ENCODE peak calls at places on chromosome 3, in nine cellular contexts. M is lower leg skin, V is ovary, W is B cell, P is bronchial epithelial cell, Y is HFF-Myc, U is progenitor cell of endocrine pancreas, F is lower lobe of right lung, S is hepatocyte. E is an unnamed sample.

GRCh38 chr3:124779116-124779515 is 48.9 kb downstream of the UMPS start:
- DNase-seq in M (no peak), S (no peak), W (no peak), V (no peak), U (no peak), Y (no peak), P (no peak), F (no peak), E (no peak)

GRCh38 chr3:147113293-147114045 is 292.9 kb downstream of the ZIC4 start:
- DNase-seq in F (no peak), V (no peak), U (no peak), Y (peak), M (no peak), P (peak), S (no peak), W (no peak), E (no peak)

GRCh38 chr3:140597364-140597763 is 80.5 kb upstream of the TRIM42 start:
- DNase-seq in V (no peak), W (no peak), F (no peak), S (no peak), M (no peak), U (no peak), Y (no peak), P (no peak), E (no peak)

GRCh38 chr3:45706133-45706808 is 17.1 kb downstream of the SACM1L start:
- DNase-seq in F (no peak), P (no peak), U (no peak), V (no peak), W (no peak), M (no peak), S (no peak), Y (no peak), E (no peak)

GRCh38 chr3:61634678-61635077 is 73.3 kb downstream of the PTPRG start:
- DNase-seq in M (no peak), V (no peak), P (no peak), Y (no peak), S (no peak), W (no peak), F (no peak), U (no peak), E (no peak)

GRCh38 chr3:46337911-46338310 is 16.0 kb upstream of the CCR2 start:
- DNase-seq in Y (no peak), P (peak), F (no peak), W (no peak), V (no peak), S (no peak), M (no peak), U (no peak), E (no peak)

GRCh38 chr3:159892171-159892791 is 96.4 kb upstream of the IL12A start:
- DNase-seq in V (no peak), W (no peak), S (no peak), P (no peak), F (no peak), M (no peak), U (no peak), Y (no peak), E (no peak)

GRCh38 chr3:133479895-133480669 is 80.2 kb downstream of the BFSP2 start:
- DNase-seq in S (peak), W (no peak), F (no peak), M (no peak), V (no peak), U (no peak), Y (no peak), P (peak), E (no peak)

GRCh38 chr3:183094711-183095110 is 4.6 kb downstream of the MCCC1 start:
- DNase-seq in P (peak), U (no peak), M (no peak), Y (no peak), F (no peak), W (no peak), S (no peak), V (no peak), E (no peak)

GRCh38 chr3:114411811-114412803 is 118.3 kb downstream of the TIGIT start:
- DNase-seq in U (no peak), W (no peak), F (no peak), M (no peak), P (peak), S (peak), V (peak), Y (no peak), E (no peak)

GRCh38 chr3:377158-377561 is 180.6 kb downstream of the CHL1 start:
- DNase-seq in Y (no peak), V (no peak), W (no peak), F (no peak), U (no peak), P (peak), S (peak), M (no peak), E (no peak)
- TF ChIP-seq CTCF in Y (no peak), V (peak), W (peak), F (peak), U (peak), P (peak), S (peak), M (no peak), E (no peak)

DNA sequence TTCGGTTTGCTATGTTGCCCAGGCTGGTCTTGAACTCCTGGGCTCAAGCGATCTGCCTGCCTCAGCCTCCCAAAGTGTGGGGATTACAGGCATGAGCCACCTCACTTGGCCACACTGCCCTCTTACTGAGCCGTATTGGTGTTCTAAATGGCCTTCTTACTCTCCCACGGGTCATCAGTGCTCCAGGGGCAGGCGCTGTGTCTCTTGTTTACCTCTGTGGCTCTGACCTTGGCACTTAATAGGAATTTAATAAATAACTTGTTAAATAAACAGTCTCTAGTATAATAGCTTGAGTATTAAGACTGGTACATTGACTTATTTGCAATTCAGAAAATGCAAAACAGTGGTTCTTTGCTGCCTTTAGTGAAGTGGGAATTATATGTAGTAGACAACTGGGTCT is 13.7 kb downstream of the FLNB start:
- DNase-seq in F (no peak), U (no peak), P (no peak), V (no peak), M (no peak), W (no peak), S (no peak), Y (no peak), E (no peak)
- TF ChIP-seq CTCF in F (no peak), U (no peak), P (no peak), V (no peak), M (no peak), W (no peak), S (no peak), Y (no peak), E (no peak)

DNA sequence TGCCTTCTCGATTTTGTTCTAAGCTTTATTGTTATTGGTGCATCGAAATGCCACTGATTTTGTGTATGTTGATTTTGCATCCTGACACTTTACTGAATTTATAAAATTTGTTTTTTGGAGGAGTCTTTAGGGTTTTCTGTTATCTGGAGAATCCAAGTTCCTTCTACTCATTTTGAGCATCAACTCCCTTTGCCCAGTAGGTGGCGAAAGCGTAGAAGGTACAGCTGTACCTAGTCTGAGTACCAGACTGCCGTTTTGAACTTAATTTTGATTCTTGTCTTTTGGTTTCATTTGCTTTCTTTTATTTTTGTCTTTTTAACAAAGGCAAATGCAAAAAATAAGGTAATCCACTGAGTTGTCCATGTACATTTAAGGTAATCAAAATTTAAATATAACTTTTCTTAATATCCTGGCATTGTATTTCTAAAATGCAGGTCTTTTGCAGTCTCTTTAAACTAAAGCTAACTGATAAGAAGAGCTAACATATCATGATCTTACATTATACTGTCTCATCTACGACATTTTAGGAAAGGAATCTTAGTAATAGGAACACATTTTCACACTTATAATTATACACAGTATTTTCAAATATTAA is 71.6 kb downstream of the SYNPR start:
- DNase-seq in M (no peak), V (peak), P (peak), W (no peak), Y (peak), S (peak), F (peak), U (peak), E (no peak)
- TF ChIP-seq CTCF in M (no peak), V (no peak), P (peak), W (peak), Y (peak), S (peak), F (peak), U (peak), E (peak)

GRCh38 chr3:127419641-127420354 is 132.0 kb upstream of the PRR20G start:
- DNase-seq in Y (no peak), V (no peak), U (no peak), F (no peak), S (no peak), P (no peak), M (peak), W (no peak), E (no peak)

GRCh38 chr3:127420355-127420655 is 132.5 kb upstream of the PRR20G start:
- DNase-seq in W (no peak), P (no peak), Y (no peak), V (no peak), S (no peak), M (no peak), U (no peak), F (no peak), E (no peak)

GRCh38 chr3:127419140-127419539 is 131.3 kb upstream of the PRR20G start:
- DNase-seq in Y (no peak), U (no peak), P (no peak), S (no peak), V (no peak), F (no peak), W (no peak), M (no peak), E (no peak)

GRCh38 chr3:127417709-127418559 is 130.1 kb upstream of the PRR20G start:
- DNase-seq in V (no peak), S (no peak), M (peak), F (no peak), P (no peak), W (no peak), Y (no peak), U (no peak), E (no peak)

GRCh38 chr3:127418560-127419099 is 130.8 kb upstream of the PRR20G start:
- DNase-seq in M (no peak), Y (no peak), W (no peak), P (no peak), U (no peak), F (no peak), S (no peak), V (no peak), E (no peak)
- TF ChIP-seq CTCF in M (no peak), Y (no peak), W (no peak), P (no peak), U (no peak), F (no peak), S (no peak), V (no peak), E (no peak)

GRCh38 chr3:21888656-21889055 is 137.6 kb upstream of the ZNF385D start:
- DNase-seq in S (no peak), P (no peak), M (no peak), Y (no peak), W (no peak), U (no peak), F (no peak), V (no peak), E (no peak)
- TF ChIP-seq CTCF in S (no peak), P (no peak), M (no peak), Y (no peak), W (no peak), U (no peak), F (no peak), V (no peak), E (no peak)

GRCh38 chr3:22729212-22729611 is 473.9 kb upstream of the UBE2E2 start:
- DNase-seq in U (no peak), F (no peak), S (no peak), W (no peak), M (no peak), V (no peak), Y (no peak), P (peak), E (no peak)

GRCh38 chr3:22728406-22728805 is 474.7 kb upstream of the UBE2E2 start:
- DNase-seq in V (no peak), U (no peak), P (no peak), S (no peak), F (no peak), W (no peak), M (no peak), Y (no peak), E (no peak)

GRCh38 chr3:22731901-22732300 is 471.2 kb upstream of the UBE2E2 start:
- DNase-seq in W (no peak), V (no peak), M (no peak), U (no peak), F (no peak), P (peak), Y (no peak), S (no peak), E (no peak)

GRCh38 chr3:22730701-22731100 is 472.4 kb upstream of the UBE2E2 start:
- DNase-seq in S (no peak), V (no peak), W (no peak), P (peak), U (no peak), Y (no peak), M (no peak), F (no peak), E (no peak)

GRCh38 chr3:22729981-22730380 is 473.1 kb upstream of the UBE2E2 start:
- DNase-seq in M (no peak), F (no peak), S (peak), W (no peak), Y (no peak), V (no peak), U (no peak), P (peak), E (no peak)
- TF ChIP-seq CTCF in M (no peak), F (no peak), S (peak), W (no peak), Y (no peak), V (no peak), U (peak), P (peak), E (no peak)

GRCh38 chr3:76039431-76039830 is 254.1 kb upstream of the ZNF717 start:
- DNase-seq in F (no peak), U (no peak), M (no peak), Y (no peak), W (no peak), V (no peak), P (peak), S (no peak), E (no peak)

GRCh38 chr3:76043746-76044145 is 258.4 kb upstream of the ZNF717 start:
- DNase-seq in V (no peak), M (no peak), U (no peak), S (no peak), Y (no peak), W (no peak), P (no peak), F (no peak), E (no peak)

GRCh38 chr3:76040946-76041345 is 255.6 kb upstream of the ZNF717 start:
- DNase-seq in W (no peak), V (no peak), S (no peak), P (no peak), M (no peak), U (no peak), Y (no peak), F (no peak), E (no peak)

GRCh38 chr3:76047368-76047767 is 262.0 kb upstream of the ZNF717 start:
- DNase-seq in W (no peak), P (no peak), Y (no peak), U (no peak), F (no peak), M (no peak), S (no peak), V (no peak), E (no peak)

DNA sequence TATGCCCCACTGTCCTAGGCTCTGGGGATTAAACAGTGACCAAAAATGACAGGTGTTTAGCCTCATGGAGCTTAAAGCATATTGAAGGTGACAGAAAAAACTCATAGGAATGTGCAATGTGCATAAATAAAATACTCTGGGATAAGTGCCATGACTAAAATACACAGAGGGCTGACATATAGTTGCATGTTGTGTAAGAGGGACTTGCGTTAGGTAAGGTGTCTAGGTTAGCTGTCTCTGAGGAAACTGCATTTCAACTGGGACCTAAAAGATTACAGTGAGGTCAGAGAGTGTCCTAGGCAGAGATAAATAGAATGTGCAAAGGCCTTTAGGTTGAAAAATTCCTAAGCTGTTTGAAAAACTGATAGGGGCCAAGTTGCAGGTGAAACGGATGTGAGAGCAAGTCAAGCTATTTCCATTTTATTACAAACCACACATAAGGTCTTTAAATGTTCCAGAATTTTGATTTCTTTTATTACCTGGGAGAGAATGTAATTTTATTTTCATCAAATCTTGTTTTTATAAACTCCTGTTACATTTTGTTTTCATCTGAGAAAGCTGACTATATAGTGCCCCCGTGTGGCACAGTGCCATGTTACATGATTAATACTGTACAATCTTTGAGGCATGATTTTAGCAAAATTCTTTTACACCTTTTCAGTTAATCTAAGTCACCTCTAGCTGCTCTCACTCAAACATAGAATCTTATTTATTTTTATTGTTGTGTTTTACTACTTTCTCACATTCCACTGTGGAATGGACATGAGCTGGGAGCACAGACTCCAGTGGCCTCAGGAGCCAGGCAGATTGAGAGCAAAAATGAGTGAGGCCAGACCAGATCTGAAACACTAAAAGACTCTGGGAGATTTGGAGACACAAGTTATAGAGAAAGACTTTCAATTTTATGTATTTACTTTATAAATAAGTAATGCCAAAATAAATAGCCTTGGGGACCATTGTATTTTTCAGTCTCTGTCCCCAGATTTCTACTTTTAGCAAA is 259.6 kb upstream of the ZNF717 start:
- DNase-seq in S (peak), W (no peak), M (no peak), Y (no peak), U (peak), V (no peak), P (peak), F (no peak), E (no peak)
- TF ChIP-seq CTCF in S (peak), W (peak), M (no peak), Y (no peak), U (peak), V (no peak), P (peak), F (peak), E (no peak)

GRCh38 chr3:78497692-78498091 is 1270.1 kb downstream of the ROBO1 start:
- DNase-seq in V (no peak), U (no peak), M (no peak), Y (no peak), P (peak), S (no peak), F (no peak), W (no peak), E (no peak)
- TF ChIP-seq CTCF in V (no peak), U (no peak), M (no peak), Y (no peak), P (peak), S (peak), F (no peak), W (no peak), E (no peak)

E was measured in natural killer cell.